ENCODE peak calls at places on chromosome 17, in four cellular contexts. T is T-helper 2 cell, V is immature natural killer cell, P is caudate nucleus. H is an unnamed sample.
A peak's percentile ranks its signal among the peaks of the same experiment; 100 is the strongest.

GRCh38 chr17:1608676-1609075 is 20.0 kb downstream of the SLC43A2 start:
- DNase-seq in V (no peak), P (no peak), T (no peak), H (no peak)

GRCh38 chr17:81685108-81685507 is 1.3 kb downstream of the HGS start:
- DNase-seq in P (no peak), V (no peak), T (peak; percentile 45), H (no peak)

GRCh38 chr17:55814377-55814776 is 63.5 kb downstream of the PCTP start:
- DNase-seq in T (no peak), V (no peak), P (no peak), H (no peak)

GRCh38 chr17:5705081-5705875 is 121.0 kb upstream of the NLRP1 start:
- DNase-seq in P (no peak), V (no peak), T (no peak), H (no peak)

GRCh38 chr17:48646183-48647102 is 20.3 kb upstream of the HOXB9 start:
- DNase-seq in T (no peak), P (no peak), V (peak; percentile 46), H (no peak)

GRCh38 chr17:30543456-30543855 is 66.2 kb downstream of the GOSR1 start:
- DNase-seq in T (no peak), V (no peak), P (no peak), H (no peak)

GRCh38 chr17:82237083-82237745 is 8.4 kb downstream of the SLC16A3 start:
- DNase-seq in P (no peak), V (peak; percentile 69), T (no peak), H (no peak)

GRCh38 chr17:57377094-57377493 is 120.8 kb downstream of the MSI2 start:
- DNase-seq in T (no peak), P (no peak), V (no peak), H (no peak)

GRCh38 chr17:74096456-74096855 is 107.0 kb upstream of the RPL38 start:
- DNase-seq in V (no peak), T (no peak), P (no peak), H (no peak)

GRCh38 chr17:61284174-61284573 is 115.5 kb upstream of the TBX2 start:
- DNase-seq in T (no peak), P (no peak), V (no peak), H (no peak)

GRCh38 chr17:77566566-77566965 is 391.9 kb upstream of the TNRC6C start:
- DNase-seq in T (no peak), P (no peak), V (no peak), H (no peak)

GRCh38 chr17:622356-622755 is 92.3 kb downstream of the VPS53 start:
- DNase-seq in P (no peak), T (no peak), V (no peak), H (no peak)

GRCh38 chr17:1454541-1454940 is 1.5 kb downstream of the CRK start:
- DNase-seq in T (no peak), P (no peak), V (no peak), H (no peak)

GRCh38 chr17:39164675-39165143 is 1.3 kb downstream of the ARL5C start:
- DNase-seq in P (peak; percentile 42), T (peak; percentile 60), V (peak; percentile 84), H (peak; percentile 90)

GRCh38 chr17:80382956-80383355 is 32.0 kb upstream of the ENDOV start:
- DNase-seq in T (no peak), V (no peak), P (no peak), H (no peak)

GRCh38 chr17:40475234-40476210 is 25.9 kb downstream of the TNS4 start:
- DNase-seq in P (no peak), V (no peak), T (no peak), H (no peak)

GRCh38 chr17:73785466-73785865 is 141.2 kb upstream of the SDK2 start:
- DNase-seq in T (no peak), P (no peak), V (no peak), H (no peak)

GRCh38 chr17:489758-490329 is 137.2 kb upstream of the RPH3AL start:
- DNase-seq in T (peak; percentile 18), P (no peak), V (peak; percentile 67), H (peak; percentile 86)

GRCh38 chr17:82238562-82239201 is 9.8 kb downstream of the SLC16A3 start:
- DNase-seq in P (peak; percentile 58), T (peak; percentile 59), V (peak; percentile 64), H (no peak)

GRCh38 chr17:49497147-49498036 is 2.3 kb downstream of the NGFR start:
- DNase-seq in V (peak; percentile 20), P (no peak), T (no peak), H (no peak)

GRCh38 chr17:83085103-83085502 is 5.7 kb downstream of the METRNL start:
- DNase-seq in P (no peak), T (no peak), V (peak; percentile 34), H (no peak)

GRCh38 chr17:3556239-3556904 is 1.2 kb downstream of the TRPV3 start:
- DNase-seq in P (no peak), T (no peak), V (no peak), H (peak; percentile 58)

GRCh38 chr17:47732399-47733046 is 513 bp upstream of the TBX21 start:
- DNase-seq in T (no peak), V (no peak), P (no peak), H (peak; percentile 51)

GRCh38 chr17:61480414-61480807 is 28.2 kb downstream of the TBX4 start:
- DNase-seq in T (no peak), V (no peak), P (no peak), H (no peak)

GRCh38 chr17:55478971-55479370 is 32.3 kb downstream of the SMIM36 start:
- DNase-seq in P (no peak), V (no peak), T (no peak), H (no peak)

GRCh38 chr17:74356640-74357465 is 4.8 kb downstream of the BTBD17 start:
- DNase-seq in P (no peak), T (no peak), V (no peak), H (no peak)

GRCh38 chr17:27649929-27650328 is 18.9 kb downstream of the LGALS9 start:
- DNase-seq in V (no peak), T (no peak), P (peak; percentile 53), H (no peak)

GRCh38 chr17:19304209-19304608 is 58.3 kb downstream of the B9D1 start:
- DNase-seq in V (no peak), T (no peak), P (no peak), H (peak; percentile 55)

GRCh38 chr17:78623541-78623940 is 46.3 kb upstream of the DNAH17 start:
- DNase-seq in T (no peak), V (no peak), P (no peak), H (no peak)

GRCh38 chr17:18331879-18332278 is 16.8 kb downstream of the SMCR8 start:
- DNase-seq in P (no peak), T (no peak), V (no peak), H (no peak)

H was measured in natural killer cell treated with Interleukin-12 subunit alpha and Interleukin-12 subunit beta and Interleukin-15 and Interleukin-18, amount 100 ng/mL, for 72 hours.